ENCODE peak calls at places on chromosomes 13 and 19, in four cellular contexts. One of them, this sample, is unnamed.
A peak's percentile ranks its signal among the peaks of the same experiment; 100 is the strongest.

GRCh38 chr13:99322297-99323103 is 15.3 kb upstream of the GPR183 start:
- DNase-seq in amygdala: no peak
- DNase-seq in fibroblast of lung: peak; percentile 79
- DNase-seq in activated CD8-positive, alpha-beta memory T cell treated with anti-CD3 and anti-CD28 coated beads for 48 hours: no peak
- DNase-seq in this sample: no peak

GRCh38 chr13:46343279-46343949 is 43.6 kb downstream of the RUBCNL start:
- DNase-seq in fibroblast of lung: no peak
- DNase-seq in activated CD8-positive, alpha-beta memory T cell treated with anti-CD3 and anti-CD28 coated beads for 48 hours: no peak
- DNase-seq in amygdala: no peak
- DNase-seq in this sample: no peak

GRCh38 chr19:8361921-8362793 is 1.8 kb upstream of the ANGPTL4 start:
- DNase-seq in fibroblast of lung: peak; percentile 98
- DNase-seq in amygdala: peak; percentile 73
- DNase-seq in activated CD8-positive, alpha-beta memory T cell treated with anti-CD3 and anti-CD28 coated beads for 48 hours: no peak
- DNase-seq in this sample: peak; percentile 80

GRCh38 chr19:16497042-16497441 is 848 bp downstream of the C19orf44 start:
- DNase-seq in activated CD8-positive, alpha-beta memory T cell treated with anti-CD3 and anti-CD28 coated beads for 48 hours: no peak
- DNase-seq in fibroblast of lung: no peak
- DNase-seq in amygdala: no peak
- DNase-seq in this sample: no peak

GRCh38 chr19:45591004-45591637 is 6.5 kb upstream of the OPA3 start:
- DNase-seq in amygdala: peak; percentile 9
- DNase-seq in activated CD8-positive, alpha-beta memory T cell treated with anti-CD3 and anti-CD28 coated beads for 48 hours: no peak
- DNase-seq in fibroblast of lung: peak; percentile 45
- DNase-seq in this sample: peak; percentile 14

GRCh38 chr19:4374451-4375163 is 25.7 kb downstream of the SH3GL1 start:
- DNase-seq in amygdala: no peak
- DNase-seq in activated CD8-positive, alpha-beta memory T cell treated with anti-CD3 and anti-CD28 coated beads for 48 hours: no peak
- DNase-seq in fibroblast of lung: peak; percentile 95
- DNase-seq in this sample: no peak

GRCh38 chr13:27279506-27279905 is 8.9 kb downstream of the RASL11A start:
- DNase-seq in amygdala: no peak
- DNase-seq in activated CD8-positive, alpha-beta memory T cell treated with anti-CD3 and anti-CD28 coated beads for 48 hours: no peak
- DNase-seq in fibroblast of lung: no peak
- DNase-seq in this sample: no peak

GRCh38 chr13:27556109-27556508 is 64.2 kb downstream of the LNX2 start:
- DNase-seq in fibroblast of lung: peak; percentile 87
- DNase-seq in activated CD8-positive, alpha-beta memory T cell treated with anti-CD3 and anti-CD28 coated beads for 48 hours: no peak
- DNase-seq in amygdala: peak; percentile 7
- DNase-seq in this sample: no peak

GRCh38 chr19:24074720-24075119 is 12.3 kb upstream of the ZNF254 start:
- DNase-seq in amygdala: no peak
- DNase-seq in fibroblast of lung: peak; percentile 61
- DNase-seq in activated CD8-positive, alpha-beta memory T cell treated with anti-CD3 and anti-CD28 coated beads for 48 hours: no peak
- DNase-seq in this sample: no peak

GRCh38 chr19:40659566-40659965 is 30.9 kb downstream of the NUMBL start:
- DNase-seq in fibroblast of lung: no peak
- DNase-seq in amygdala: no peak
- DNase-seq in activated CD8-positive, alpha-beta memory T cell treated with anti-CD3 and anti-CD28 coated beads for 48 hours: no peak
- DNase-seq in this sample: no peak